ENCODE peak calls at places on chromosome 1, in nine cellular contexts. I is left colon; M is stimulated activated CD8-positive, alpha-beta memory T cell treated with anti-CD3 and anti-CD28 coated beads, Interleukin-7, amount 100 ng/mL, for 1 hour; F is stimulated activated CD4-positive, alpha-beta T cell treated with anti-CD3 and anti-CD28 coated beads, Interleukin-15, amount 100 ng/mL, for 24 hours; J is AML-193; D is non-pigmented ciliary epithelial cell; G is NCI-H774; C is COR-L47; U is SJSA1. L is an unnamed sample.

GRCh38 chr1:179228783-179229213 is 679 bp downstream of the ABL2 start:
- DNase-seq in I (peak; percentile 80), M (no peak), F (peak; percentile 64), J (no peak), D (no peak), G (no peak), C (no peak), U (peak; percentile 29), L (no peak)

GRCh38 chr1:203322480-203323179 is 17.3 kb downstream of the BTG2 start:
- DNase-seq in I (no peak), M (no peak), F (no peak), J (no peak), D (no peak), G (no peak), C (peak; percentile 30), U (no peak), L (peak; percentile 32)

GRCh38 chr1:88890790-88891317 is 513 bp downstream of the GTF2B start:
- DNase-seq in I (peak; percentile 41), M (peak; percentile 7), F (peak; percentile 51), J (peak; percentile 7), D (no peak), G (no peak), C (no peak), U (no peak), L (no peak)

GRCh38 chr1:222644649-222645005 is 26.7 kb downstream of the MIA3 start:
- DNase-seq in I (no peak), M (no peak), F (no peak), J (no peak), D (no peak), G (no peak), C (no peak), U (no peak), L (no peak)

GRCh38 chr1:198465201-198466144 is 75.0 kb downstream of the ATP6V1G3 start:
- DNase-seq in I (no peak), M (no peak), F (no peak), J (peak; percentile 36), D (no peak), G (peak; percentile 46), C (peak; percentile 65), U (peak; percentile 44), L (peak; percentile 28)

GRCh38 chr1:111191496-111191895 is 8.9 kb downstream of the DENND2D start:
- DNase-seq in I (no peak), M (no peak), F (no peak), J (no peak), D (peak; percentile 42), G (no peak), C (no peak), U (no peak), L (no peak)

GRCh38 chr1:183079697-183080096 is 56.5 kb downstream of the LAMC1 start:
- DNase-seq in I (no peak), M (no peak), F (no peak), J (no peak), D (no peak), G (no peak), C (no peak), U (no peak), L (no peak)

GRCh38 chr1:15341228-15341627 is 68.5 kb upstream of the EFHD2 start:
- DNase-seq in I (no peak), M (no peak), F (no peak), J (no peak), D (no peak), G (no peak), C (no peak), U (no peak), L (no peak)

GRCh38 chr1:147897030-147897756 is 5.4 kb upstream of the GJA8 start:
- DNase-seq in I (no peak), M (no peak), F (no peak), J (no peak), D (no peak), G (no peak), C (no peak), U (no peak), L (no peak)

GRCh38 chr1:56563568-56563967 is 15.8 kb downstream of the PLPP3 start:
- DNase-seq in I (no peak), M (no peak), F (no peak), J (no peak), D (no peak), G (no peak), C (no peak), U (no peak), L (no peak)

GRCh38 chr1:154635162-154635561 is 27.2 kb upstream of the ADAR start:
- DNase-seq in I (no peak), M (no peak), F (no peak), J (no peak), D (no peak), G (no peak), C (no peak), U (no peak), L (no peak)

GRCh38 chr1:35377553-35377952 is 109.0 kb downstream of the ZMYM4 start:
- DNase-seq in I (no peak), M (no peak), F (no peak), J (no peak), D (no peak), G (no peak), C (no peak), U (no peak), L (no peak)

GRCh38 chr1:202575906-202576653 is 134.2 kb downstream of the SYT2 start:
- DNase-seq in I (no peak), M (no peak), F (no peak), J (no peak), D (no peak), G (no peak), C (no peak), U (no peak), L (no peak)

GRCh38 chr1:150674881-150675280 is 22.1 kb downstream of the GOLPH3L start:
- DNase-seq in I (no peak), M (no peak), F (no peak), J (no peak), D (no peak), G (no peak), C (no peak), U (no peak), L (no peak)

GRCh38 chr1:206933333-206933945 is 11.7 kb upstream of the FCMR start:
- DNase-seq in I (peak; percentile 77), M (peak; percentile 61), F (peak; percentile 83), J (peak; percentile 10), D (no peak), G (no peak), C (no peak), U (peak; percentile 17), L (no peak)

GRCh38 chr1:11475718-11476117 is 3.2 kb upstream of the DISP3 start:
- DNase-seq in I (no peak), M (no peak), F (no peak), J (no peak), D (no peak), G (no peak), C (no peak), U (no peak), L (no peak)

GRCh38 chr1:156821801-156822200 is 5.2 kb upstream of the SH2D2A start:
- DNase-seq in I (no peak), M (no peak), F (peak; percentile 71), J (no peak), D (peak; percentile 60), G (no peak), C (no peak), U (no peak), L (no peak)

GRCh38 chr1:193432979-193433587 is 246.7 kb upstream of the B3GALT2 start:
- DNase-seq in I (no peak), M (no peak), F (no peak), J (no peak), D (no peak), G (no peak), C (no peak), U (no peak), L (no peak)

GRCh38 chr1:26787381-26787705 is 407 bp upstream of the PIGV start:
- DNase-seq in I (no peak), M (peak; percentile 53), F (peak; percentile 80), J (no peak), D (no peak), G (no peak), C (no peak), U (no peak), L (no peak)

GRCh38 chr1:59605184-59605583 is 209.6 kb upstream of the HOOK1 start:
- DNase-seq in I (no peak), M (no peak), F (no peak), J (no peak), D (no peak), G (no peak), C (no peak), U (no peak), L (no peak)

GRCh38 chr1:177912991-177913390 is 56.9 kb downstream of the SEC16B start:
- DNase-seq in I (peak; percentile 67), M (no peak), F (no peak), J (no peak), D (no peak), G (no peak), C (peak; percentile 13), U (no peak), L (no peak)

GRCh38 chr1:110111081-110111480 is 1.2 kb upstream of the UBL4B start:
- DNase-seq in I (no peak), M (no peak), F (no peak), J (no peak), D (no peak), G (no peak), C (no peak), U (no peak), L (no peak)

GRCh38 chr1:168163670-168164069 is 15.1 kb upstream of the TIPRL start:
- DNase-seq in I (no peak), M (no peak), F (no peak), J (no peak), D (no peak), G (no peak), C (no peak), U (no peak), L (no peak)

GRCh38 chr1:36807262-36807661 is 227.1 kb downstream of the GRIK3 start:
- DNase-seq in I (no peak), M (no peak), F (no peak), J (no peak), D (no peak), G (no peak), C (peak; percentile 33), U (no peak), L (no peak)

GRCh38 chr1:154747841-154748766 is 122.0 kb downstream of the KCNN3 start:
- DNase-seq in I (peak; percentile 40), M (no peak), F (peak; percentile 71), J (peak; percentile 41), D (no peak), G (no peak), C (no peak), U (no peak), L (no peak)

GRCh38 chr1:203823306-203823705 is 27.9 kb downstream of the ZBED6 start:
- DNase-seq in I (no peak), M (no peak), F (no peak), J (no peak), D (no peak), G (no peak), C (no peak), U (no peak), L (no peak)

GRCh38 chr1:19799877-19800804 is at the start of gene TMCO4:
- DNase-seq in I (peak; percentile 76), M (no peak), F (peak; percentile 68), J (peak; percentile 45), D (peak; percentile 51), G (no peak), C (no peak), U (peak; percentile 87), L (no peak)

GRCh38 chr1:63112155-63112914 is 210.0 kb upstream of the FOXD3 start:
- DNase-seq in I (no peak), M (no peak), F (peak; percentile 3), J (no peak), D (peak; percentile 71), G (no peak), C (no peak), U (peak; percentile 41), L (no peak)

GRCh38 chr1:209411491-209411929 is 172.0 kb upstream of the CAMK1G start:
- DNase-seq in I (no peak), M (no peak), F (no peak), J (no peak), D (no peak), G (no peak), C (no peak), U (no peak), L (no peak)

GRCh38 chr1:31811605-31812004 is 4.2 kb downstream of the SPOCD1 start:
- DNase-seq in I (no peak), M (no peak), F (no peak), J (no peak), D (no peak), G (peak; percentile 87), C (peak; percentile 89), U (no peak), L (peak; percentile 32)

GRCh38 chr1:156435551-156436318 is 64.8 kb downstream of the MEF2D start:
- DNase-seq in I (peak; percentile 37), M (no peak), F (peak; percentile 42), J (no peak), D (no peak), G (no peak), C (no peak), U (no peak), L (no peak)